ENCODE peak calls at places on chromosomes 1 and 21, in five cellular contexts. One of them, this sample, is unnamed.

GRCh38 chr1:69459244-69459643 is 108.5 kb upstream of the LRRC7 start:
- DNase-seq in CD8-positive, alpha-beta T cell: no peak
- DNase-seq in GM10248: no peak
- DNase-seq in lower leg skin: no peak
- DNase-seq in PC-9: no peak
- DNase-seq in this sample: no peak

GRCh38 chr1:204619721-204620120 is 65.8 kb downstream of the LRRN2 start:
- DNase-seq in lower leg skin: no peak
- DNase-seq in CD8-positive, alpha-beta T cell: no peak
- DNase-seq in PC-9: no peak
- DNase-seq in GM10248: no peak
- DNase-seq in this sample: no peak

GRCh38 chr21:45856422-45856821 is 125.1 kb upstream of the COL6A1 start:
- DNase-seq in GM10248: no peak
- DNase-seq in lower leg skin: no peak
- DNase-seq in CD8-positive, alpha-beta T cell: no peak
- DNase-seq in PC-9: no peak
- DNase-seq in this sample: no peak

GRCh38 chr1:167648252-167648849 is 18.3 kb downstream of the RCSD1 start:
- DNase-seq in lower leg skin: no peak
- DNase-seq in GM10248: no peak
- DNase-seq in PC-9: no peak
- DNase-seq in CD8-positive, alpha-beta T cell: no peak
- DNase-seq in this sample: no peak

GRCh38 chr1:105865546-105865945 is 1190.9 kb upstream of the PRMT6 start:
- DNase-seq in lower leg skin: no peak
- DNase-seq in PC-9: no peak
- DNase-seq in CD8-positive, alpha-beta T cell: no peak
- DNase-seq in GM10248: no peak
- DNase-seq in this sample: no peak

GRCh38 chr1:198778049-198778448 is 139.2 kb downstream of the PTPRC start:
- DNase-seq in PC-9: no peak
- DNase-seq in lower leg skin: no peak
- DNase-seq in CD8-positive, alpha-beta T cell: no peak
- DNase-seq in GM10248: peak
- DNase-seq in this sample: no peak

GRCh38 chr1:14842361-14842760 is 243.9 kb downstream of the KAZN start:
- DNase-seq in CD8-positive, alpha-beta T cell: no peak
- DNase-seq in GM10248: no peak
- DNase-seq in PC-9: no peak
- DNase-seq in lower leg skin: no peak
- DNase-seq in this sample: no peak

GRCh38 chr1:183543619-183544204 is 46.5 kb downstream of the NCF2 start:
- DNase-seq in lower leg skin: no peak
- DNase-seq in PC-9: peak
- DNase-seq in CD8-positive, alpha-beta T cell: peak
- DNase-seq in GM10248: peak
- DNase-seq in this sample: no peak

GRCh38 chr1:247322849-247323586 is 8.6 kb downstream of the ZNF496 start:
- DNase-seq in CD8-positive, alpha-beta T cell: peak
- DNase-seq in lower leg skin: no peak
- DNase-seq in PC-9: no peak
- DNase-seq in GM10248: no peak
- DNase-seq in this sample: no peak

GRCh38 chr1:160359559-160360226 is 7.2 kb upstream of the NHLH1 start:
- DNase-seq in GM10248: no peak
- DNase-seq in CD8-positive, alpha-beta T cell: no peak
- DNase-seq in lower leg skin: no peak
- DNase-seq in PC-9: no peak
- DNase-seq in this sample: no peak

GRCh38 chr1:41681331-41682136 is 197.1 kb upstream of the EDN2 start:
- DNase-seq in lower leg skin: no peak
- DNase-seq in PC-9: no peak
- DNase-seq in GM10248: no peak
- DNase-seq in CD8-positive, alpha-beta T cell: no peak
- DNase-seq in this sample: no peak

GRCh38 chr1:29465755-29466154 is 229.4 kb downstream of the PTPRU start:
- DNase-seq in PC-9: no peak
- DNase-seq in CD8-positive, alpha-beta T cell: no peak
- DNase-seq in lower leg skin: no peak
- DNase-seq in GM10248: no peak
- DNase-seq in this sample: no peak

GRCh38 chr1:113433177-113433576 is 42.9 kb downstream of the MAGI3 start:
- DNase-seq in PC-9: no peak
- DNase-seq in lower leg skin: no peak
- DNase-seq in CD8-positive, alpha-beta T cell: no peak
- DNase-seq in GM10248: no peak
- DNase-seq in this sample: no peak

This sample was measured in activated T-helper 2 cell treated with anti-CD3 and anti-CD28 coated beads, Interferon-gamma antibody, Interleukin-2, Interleukin-4, amounts not matched to agents 10 μg/mL and 5 μg/mL and 100 μg/mL, durations not matched to agents 14 hours and 24 hours and 36 hours.